ENCODE peak calls at places on chromosomes 4 and X, in five cellular contexts. J is endothelial cell; H is BE2C; K is psoas muscle; S is CD8-positive, alpha-beta T cell. R is an unnamed sample.

GRCh38 chrX:24720036-24720435 is 26.3 kb downstream of the POLA1 start:
- DNase-seq in K (no peak), S (no peak), H (no peak), J (no peak), R (no peak)

GRCh38 chr4:113003841-113004240 is 45.6 kb upstream of the ANK2 start:
- DNase-seq in J (no peak), K (no peak), S (no peak), H (no peak), R (no peak)

GRCh38 chr4:137755033-137755471 is 222.8 kb upstream of the PCDH18 start:
- DNase-seq in J (no peak), S (no peak), K (no peak), H (no peak), R (no peak)

GRCh38 chr4:105472871-105473339 is 957 bp downstream of the PPA2 start:
- DNase-seq in J (no peak), H (no peak), S (no peak), K (no peak), R (no peak)

GRCh38 chr4:66604192-66604591 is 933.9 kb upstream of the EPHA5 start:
- DNase-seq in K (no peak), S (no peak), J (no peak), H (no peak), R (no peak)

GRCh38 chrX:134599173-134599914 is 58.9 kb downstream of the PLAC1 start:
- DNase-seq in J (no peak), S (no peak), H (no peak), K (no peak), R (no peak)

GRCh38 chr4:165175879-165176278 is 31.5 kb upstream of the KLHL2 start:
- DNase-seq in H (no peak), S (no peak), K (no peak), J (no peak), R (no peak)

GRCh38 chrX:10833299-10834169 is 213.1 kb upstream of the MID1 start:
- DNase-seq in J (peak), H (no peak), K (no peak), S (no peak), R (peak)

GRCh38 chr4:59175588-59175987 is 2024.5 kb upstream of the ADGRL3 start:
- DNase-seq in J (no peak), K (no peak), H (no peak), S (no peak), R (no peak)

GRCh38 chr4:25524616-25525146 is 131.0 kb upstream of the SLC34A2 start:
- DNase-seq in H (no peak), S (no peak), K (no peak), J (no peak), R (no peak)

GRCh38 chr4:144449623-144450022 is 196.3 kb upstream of the HHIP start:
- DNase-seq in H (no peak), S (no peak), J (no peak), K (peak), R (no peak)

GRCh38 chr4:3196670-3197359 is 52.1 kb upstream of the MSANTD1 start:
- DNase-seq in S (no peak), J (no peak), K (no peak), H (no peak), R (no peak)

GRCh38 chrX:39377773-39378172 is 576.5 kb downstream of the MID1IP1 start:
- DNase-seq in J (no peak), S (no peak), H (no peak), K (no peak), R (no peak)

GRCh38 chr4:118313098-118313497 is 39.7 kb downstream of the PRSS12 start:
- DNase-seq in J (no peak), K (no peak), S (no peak), H (peak), R (peak)

GRCh38 chrX:69024931-69025330 is 140.3 kb downstream of the PJA1 start:
- DNase-seq in K (peak), H (peak), S (no peak), J (no peak), R (no peak)

GRCh38 chrX:44903107-44903506 is 30.1 kb downstream of the KDM6A start:
- DNase-seq in S (no peak), K (no peak), J (no peak), H (no peak), R (no peak)

GRCh38 chr4:7194251-7195137 is 2.2 kb downstream of the SORCS2 start:
- DNase-seq in H (peak), S (no peak), J (peak), K (peak), R (peak)

GRCh38 chr4:85717366-85717765 is 242.4 kb downstream of the ARHGAP24 start:
- DNase-seq in J (no peak), K (no peak), S (no peak), H (no peak), R (no peak)

GRCh38 chr4:75849459-75849858 is 52.8 kb downstream of the PPEF2 start:
- DNase-seq in S (no peak), H (no peak), K (no peak), J (peak), R (peak)

GRCh38 chr4:67035501-67035900 is 509.8 kb downstream of the CENPC start:
- DNase-seq in J (no peak), S (no peak), K (no peak), H (no peak), R (no peak)

GRCh38 chr4:185738038-185738552 is 73.9 kb downstream of the SORBS2 start:
- DNase-seq in H (no peak), K (no peak), J (no peak), S (no peak), R (no peak)

GRCh38 chr4:148778980-148779675 is 336.9 kb upstream of the NR3C2 start:
- DNase-seq in K (no peak), S (no peak), J (no peak), H (no peak), R (no peak)

GRCh38 chrX:18931972-18932371 is 51.9 kb downstream of the PHKA2 start:
- DNase-seq in J (peak), K (no peak), S (no peak), H (peak), R (peak)
- TF ChIP-seq CTCF in J (no peak), K (peak), S (no peak), H (peak), R (peak)

GRCh38 chr4:71113294-71113693 is 119.8 kb downstream of the DCK start:
- DNase-seq in J (no peak), K (no peak), S (no peak), H (no peak), R (no peak)
- TF ChIP-seq CTCF in J (no peak), K (no peak), S (no peak), H (peak), R (no peak)

GRCh38 chr4:79241846-79242245 is 84.0 kb downstream of the NAA11 start:
- DNase-seq in H (no peak), S (no peak), J (no peak), K (no peak), R (no peak)
- TF ChIP-seq CTCF in H (peak), S (no peak), J (no peak), K (no peak), R (no peak)

GRCh38 chrX:70096052-70096451 is 33.8 kb downstream of the OTUD6A start:
- DNase-seq in H (no peak), K (no peak), S (no peak), J (peak), R (no peak)
- TF ChIP-seq CTCF in H (no peak), K (no peak), S (no peak), J (no peak), R (no peak)

R was measured in nephron progenitor cell.